ENCODE peak calls at places on chromosomes 5 and 9, in six cellular contexts. One of them, this sample, is unnamed. For H3K27me3, the result is how much of the 10 kb centered on the place peaks cover.

GRCh38 chr5:100691545-100691944 is 156.4 kb downstream of the FAM174A start:
- DNase-seq in HCT116: no peak
- DNase-seq in spleen: no peak
- DNase-seq in fibroblast of lung: peak
- DNase-seq in uterus: no peak
- DNase-seq in sigmoid colon: no peak
- DNase-seq in this sample: no peak

GRCh38 chr5:38601843-38602424 is 45.5 kb upstream of the LIFR start:
- DNase-seq in HCT116: peak
- DNase-seq in spleen: no peak
- DNase-seq in fibroblast of lung: peak
- DNase-seq in uterus: no peak
- DNase-seq in sigmoid colon: no peak
- DNase-seq in this sample: no peak

GRCh38 chr5:37730896-37731455 is 108.9 kb downstream of the GDNF start:
- DNase-seq in HCT116: no peak
- DNase-seq in spleen: no peak
- DNase-seq in fibroblast of lung: no peak
- DNase-seq in uterus: no peak
- DNase-seq in sigmoid colon: no peak
- DNase-seq in this sample: no peak

GRCh38 chr5:170273968-170274710 is 23.4 kb downstream of the LCP2 start:
- DNase-seq in HCT116: peak
- DNase-seq in spleen: no peak
- DNase-seq in fibroblast of lung: no peak
- DNase-seq in uterus: no peak
- DNase-seq in sigmoid colon: peak
- DNase-seq in this sample: no peak

GRCh38 chr5:92552206-92553160 is 1028.5 kb downstream of the NR2F1-AS1 start:
- DNase-seq in HCT116: peak
- DNase-seq in spleen: no peak
- DNase-seq in fibroblast of lung: peak
- DNase-seq in uterus: no peak
- DNase-seq in sigmoid colon: no peak
- DNase-seq in this sample: peak

GRCh38 chr5:147835386-147835798 is 3.9 kb upstream of the SPINK1 start:
- DNase-seq in HCT116: no peak
- DNase-seq in spleen: no peak
- DNase-seq in fibroblast of lung: peak
- DNase-seq in uterus: no peak
- DNase-seq in sigmoid colon: no peak
- DNase-seq in this sample: no peak

GRCh38 chr5:61293051-61293450 is 39.0 kb upstream of the ZSWIM6 start:
- DNase-seq in HCT116: no peak
- DNase-seq in spleen: no peak
- DNase-seq in fibroblast of lung: no peak
- DNase-seq in uterus: no peak
- DNase-seq in sigmoid colon: no peak
- DNase-seq in this sample: no peak

GRCh38 chr9:127047971-127048370 is 74.5 kb downstream of the ANGPTL2 start:
- DNase-seq in HCT116: no peak
- DNase-seq in spleen: no peak
- DNase-seq in fibroblast of lung: no peak
- DNase-seq in uterus: no peak
- DNase-seq in sigmoid colon: no peak
- DNase-seq in this sample: no peak

GRCh38 chr5:88666761-88667186 is 216.2 kb downstream of the MEF2C start:
- DNase-seq in HCT116: no peak
- DNase-seq in spleen: no peak
- DNase-seq in fibroblast of lung: no peak
- DNase-seq in uterus: no peak
- DNase-seq in sigmoid colon: no peak
- DNase-seq in this sample: no peak

GRCh38 chr5:56464935-56465756 is 232.0 kb upstream of the ANKRD55 start:
- DNase-seq in HCT116: no peak
- DNase-seq in spleen: no peak
- DNase-seq in fibroblast of lung: no peak
- DNase-seq in uterus: no peak
- DNase-seq in sigmoid colon: no peak
- DNase-seq in this sample: no peak

GRCh38 chr5:42005561-42006153 is 80.6 kb downstream of the FBXO4 start:
- DNase-seq in HCT116: peak
- DNase-seq in spleen: no peak
- DNase-seq in fibroblast of lung: peak
- DNase-seq in uterus: no peak
- DNase-seq in sigmoid colon: no peak
- DNase-seq in this sample: no peak

GRCh38 chr5:133552925-133553525 is 59.3 kb downstream of the FSTL4 start:
- DNase-seq in HCT116: peak
- DNase-seq in spleen: peak
- DNase-seq in fibroblast of lung: peak
- DNase-seq in uterus: no peak
- DNase-seq in sigmoid colon: peak
- DNase-seq in this sample: no peak

GRCh38 chr9:85224729-85225128 is 517.0 kb downstream of the AGTPBP1 start:
- DNase-seq in HCT116: peak
- DNase-seq in spleen: no peak
- DNase-seq in fibroblast of lung: peak
- DNase-seq in uterus: no peak
- DNase-seq in sigmoid colon: no peak
- DNase-seq in this sample: no peak

GRCh38 chr9:133405508-133406009 is 12.3 kb downstream of the REXO4 start:
- DNase-seq in HCT116: no peak
- DNase-seq in spleen: no peak
- DNase-seq in fibroblast of lung: no peak
- DNase-seq in uterus: peak
- DNase-seq in sigmoid colon: no peak
- DNase-seq in this sample: no peak

GRCh38 chr9:113600871-113601545 is 137.5 kb downstream of the RGS3 start:
- DNase-seq in HCT116: no peak
- DNase-seq in spleen: peak
- DNase-seq in fibroblast of lung: no peak
- DNase-seq in uterus: no peak
- DNase-seq in sigmoid colon: no peak
- DNase-seq in this sample: no peak

GRCh38 chr9:92312887-92313623 is 12.1 kb downstream of the NOL8 start:
- DNase-seq in HCT116: no peak
- DNase-seq in spleen: no peak
- DNase-seq in fibroblast of lung: no peak
- DNase-seq in uterus: no peak
- DNase-seq in sigmoid colon: no peak
- DNase-seq in this sample: no peak
- H3K27ac ChIP-seq in HCT116: no peak
- H3K27ac ChIP-seq in spleen: no peak
- H3K27ac ChIP-seq in fibroblast of lung: no peak
- H3K27ac ChIP-seq in uterus: no peak
- H3K27ac ChIP-seq in sigmoid colon: no peak
- H3K27ac ChIP-seq in this sample: no peak

DNA sequence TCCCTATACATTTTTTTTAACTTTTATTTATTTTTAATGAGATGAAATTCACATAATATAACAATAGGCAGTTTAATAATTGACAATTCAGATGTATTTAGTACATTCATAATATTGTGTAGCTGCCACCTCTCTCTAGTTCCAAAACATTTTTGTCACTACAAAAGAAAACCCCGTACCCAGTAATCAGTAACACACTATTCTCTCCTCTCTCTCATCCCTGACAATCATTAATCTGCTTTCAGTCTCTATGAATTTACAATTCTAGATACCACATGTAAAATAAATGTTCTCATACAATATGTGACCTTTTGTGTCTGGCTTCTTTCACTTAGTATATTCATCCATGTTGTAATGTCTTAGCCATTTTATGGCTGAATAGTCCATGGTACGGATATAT is 244.8 kb upstream of the DMRT1 start:
- DNase-seq in HCT116: no peak
- DNase-seq in spleen: no peak
- DNase-seq in fibroblast of lung: no peak
- DNase-seq in uterus: no peak
- DNase-seq in sigmoid colon: no peak
- DNase-seq in this sample: no peak
- H3K27me3 ChIP-seq in HCT116: under half
- H3K27me3 ChIP-seq in spleen: under half
- H3K27me3 ChIP-seq in fibroblast of lung: under half
- H3K27me3 ChIP-seq in uterus: under half
- H3K27me3 ChIP-seq in sigmoid colon: under half
- H3K27me3 ChIP-seq in this sample: under half

DNA sequence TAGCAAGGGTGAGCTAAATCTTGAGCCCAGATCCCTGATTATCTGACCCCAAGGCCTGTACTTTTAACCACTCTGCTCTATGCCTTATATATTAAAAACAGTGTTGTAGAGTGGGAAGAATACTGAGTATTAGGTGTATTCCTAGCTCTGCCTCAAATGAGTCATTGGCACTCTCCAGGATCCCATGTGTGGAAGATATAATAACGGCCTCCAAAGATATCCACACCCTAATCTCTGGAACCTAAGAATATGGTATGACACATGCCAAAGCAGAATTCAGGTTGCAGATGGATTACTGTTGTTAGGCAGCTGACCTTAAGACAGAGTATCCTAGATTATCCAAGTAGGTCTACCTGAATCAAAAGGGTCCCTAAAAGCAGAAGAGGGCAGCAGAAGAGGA is 110.8 kb downstream of the ADRB2 start:
- DNase-seq in HCT116: no peak
- DNase-seq in spleen: no peak
- DNase-seq in fibroblast of lung: no peak
- DNase-seq in uterus: no peak
- DNase-seq in sigmoid colon: no peak
- DNase-seq in this sample: no peak
- TF ChIP-seq CTCF in HCT116: no peak
- TF ChIP-seq CTCF in spleen: no peak
- TF ChIP-seq CTCF in fibroblast of lung: no peak
- TF ChIP-seq CTCF in uterus: no peak
- TF ChIP-seq CTCF in sigmoid colon: no peak
- TF ChIP-seq CTCF in this sample: no peak

GRCh38 chr5:80343067-80343466 is 23.3 kb downstream of the SPZ1 start:
- DNase-seq in HCT116: peak
- DNase-seq in spleen: no peak
- DNase-seq in fibroblast of lung: no peak
- DNase-seq in uterus: no peak
- DNase-seq in sigmoid colon: no peak
- DNase-seq in this sample: no peak
- H3K27ac ChIP-seq in HCT116: no peak
- H3K27ac ChIP-seq in spleen: no peak
- H3K27ac ChIP-seq in fibroblast of lung: no peak
- H3K27ac ChIP-seq in uterus: no peak
- H3K27ac ChIP-seq in sigmoid colon: no peak
- H3K27ac ChIP-seq in this sample: no peak

GRCh38 chr5:496028-496427 is 28.2 kb downstream of the SLC9A3 start:
- DNase-seq in HCT116: no peak
- DNase-seq in spleen: no peak
- DNase-seq in fibroblast of lung: no peak
- DNase-seq in uterus: no peak
- DNase-seq in sigmoid colon: no peak
- DNase-seq in this sample: no peak

GRCh38 chr5:493251-493701 is 31.0 kb downstream of the SLC9A3 start:
- DNase-seq in HCT116: no peak
- DNase-seq in spleen: no peak
- DNase-seq in fibroblast of lung: no peak
- DNase-seq in uterus: no peak
- DNase-seq in sigmoid colon: no peak
- DNase-seq in this sample: no peak

GRCh38 chr5:493758-494157 is 30.5 kb downstream of the SLC9A3 start:
- DNase-seq in HCT116: no peak
- DNase-seq in spleen: no peak
- DNase-seq in fibroblast of lung: no peak
- DNase-seq in uterus: no peak
- DNase-seq in sigmoid colon: no peak
- DNase-seq in this sample: no peak

GRCh38 chr5:497090-497489 is 27.2 kb downstream of the SLC9A3 start:
- DNase-seq in HCT116: no peak
- DNase-seq in spleen: no peak
- DNase-seq in fibroblast of lung: no peak
- DNase-seq in uterus: no peak
- DNase-seq in sigmoid colon: no peak
- DNase-seq in this sample: no peak

DNA sequence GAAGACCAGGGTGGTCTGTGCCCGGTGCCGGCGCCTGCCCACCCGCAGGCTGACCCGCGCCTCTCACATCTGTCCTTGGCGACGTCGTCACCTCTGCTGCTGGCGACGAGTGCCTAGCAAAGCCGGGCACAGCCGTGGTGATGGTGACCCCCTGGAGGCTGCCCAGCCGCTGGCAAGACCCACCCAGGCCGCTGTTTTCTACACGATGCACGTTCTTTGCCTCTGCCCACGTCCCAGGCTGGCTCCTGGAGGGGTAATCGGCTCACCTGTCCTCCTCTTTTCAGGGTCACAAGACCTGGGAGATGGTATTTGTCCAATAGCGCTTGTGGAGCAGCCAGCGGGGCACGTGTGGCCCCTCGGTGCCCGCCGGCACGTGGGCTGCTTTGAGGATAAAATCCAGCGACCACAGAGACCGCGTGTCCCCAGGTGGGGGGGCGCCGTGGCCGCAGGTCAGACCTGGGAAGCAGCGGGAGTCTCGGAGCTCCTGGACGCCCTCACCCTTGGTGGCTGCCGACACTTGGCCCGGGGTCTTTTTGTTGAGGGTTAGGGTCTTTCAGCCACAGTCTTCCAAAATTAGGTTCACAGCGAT is 29.5 kb downstream of the SLC9A3 start:
- DNase-seq in HCT116: no peak
- DNase-seq in spleen: no peak
- DNase-seq in fibroblast of lung: no peak
- DNase-seq in uterus: no peak
- DNase-seq in sigmoid colon: no peak
- DNase-seq in this sample: no peak
- H3K27me3 ChIP-seq in HCT116: under half
- H3K27me3 ChIP-seq in spleen: under half
- H3K27me3 ChIP-seq in fibroblast of lung: under half
- H3K27me3 ChIP-seq in uterus: under half
- H3K27me3 ChIP-seq in sigmoid colon: under half
- H3K27me3 ChIP-seq in this sample: under half

DNA sequence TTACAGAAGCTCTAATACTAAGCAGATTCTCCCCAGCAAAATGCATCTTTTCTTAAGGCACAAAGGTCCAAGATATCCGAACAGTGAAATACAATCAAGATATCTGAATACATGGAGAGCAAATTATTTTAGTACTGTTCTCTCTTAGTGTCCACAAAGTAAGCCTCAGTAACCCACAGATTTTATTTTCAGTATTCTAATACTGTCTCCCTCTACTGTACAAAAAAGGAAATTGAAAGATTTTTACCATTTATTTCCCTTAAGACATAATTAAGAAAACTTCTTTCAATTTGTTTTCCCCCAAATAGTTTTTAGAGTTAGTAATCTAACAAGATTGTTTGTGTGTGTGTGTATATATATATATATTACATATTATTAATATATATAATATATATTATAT is 24.7 kb upstream of the NOL6 start:
- DNase-seq in HCT116: no peak
- DNase-seq in spleen: no peak
- DNase-seq in fibroblast of lung: peak
- DNase-seq in uterus: no peak
- DNase-seq in sigmoid colon: no peak
- DNase-seq in this sample: no peak
- TF ChIP-seq CTCF in HCT116: peak
- TF ChIP-seq CTCF in spleen: peak
- TF ChIP-seq CTCF in fibroblast of lung: peak
- TF ChIP-seq CTCF in uterus: no peak
- TF ChIP-seq CTCF in sigmoid colon: no peak
- TF ChIP-seq CTCF in this sample: peak